ENCODE peak calls at places on chromosomes 4 and X, in four cellular contexts. B is right lobe of liver, V is body of pancreas, D is GM12878. K is an unnamed sample.

GRCh38 chr4:8278421-8279287 is 9.1 kb downstream of the HTRA3 start:
- ATAC-seq in B (no peak), V (peak; percentile 19), D (no peak), K (no peak)

GRCh38 chr4:169271692-169272007 is 894 bp upstream of the SH3RF1 start:
- ATAC-seq in B (peak; percentile 0), V (no peak), D (peak; percentile 5), K (no peak)

GRCh38 chr4:90190510-90190909 is 63.3 kb downstream of the CCSER1 start:
- ATAC-seq in B (no peak), V (no peak), D (no peak), K (no peak)

GRCh38 chrX:97628326-97628725 is 744.6 kb downstream of the RPA4 start:
- ATAC-seq in B (peak; percentile 21), V (no peak), D (no peak), K (no peak)

GRCh38 chr4:3330682-3331081 is 37.9 kb downstream of the RGS12 start:
- ATAC-seq in B (peak; percentile 55), V (no peak), D (no peak), K (no peak)

GRCh38 chr4:163612762-163613161 is 118.3 kb downstream of the TMA16 start:
- ATAC-seq in B (no peak), V (no peak), D (peak; percentile 13), K (no peak)

GRCh38 chrX:3807906-3808305 is 94.5 kb upstream of the PRKX start:
- ATAC-seq in B (no peak), V (no peak), D (no peak), K (no peak)

GRCh38 chrX:23493941-23494374 is 159.3 kb downstream of the PTCHD1 start:
- ATAC-seq in B (peak; percentile 57), V (peak; percentile 93), D (peak; percentile 80), K (no peak)

GRCh38 chrX:7074135-7074907 is 73.2 kb upstream of the STS start:
- ATAC-seq in B (peak; percentile 39), V (peak; percentile 58), D (peak; percentile 27), K (no peak)

GRCh38 chr4:115274545-115274944 is 161.1 kb upstream of the NDST4 start:
- ATAC-seq in B (no peak), V (no peak), D (peak; percentile 72), K (no peak)

GRCh38 chr4:152419809-152420208 is 116.1 kb downstream of the FBXW7 start:
- ATAC-seq in B (no peak), V (no peak), D (no peak), K (no peak)

GRCh38 chrX:150790021-150790420 is 96.8 kb downstream of the MTMR1 start:
- ATAC-seq in B (no peak), V (no peak), D (no peak), K (no peak)

GRCh38 chrX:155330992-155331391 is 3.4 kb downstream of the CLIC2 start:
- ATAC-seq in B (no peak), V (no peak), D (no peak), K (no peak)

GRCh38 chr4:6953751-6954380 is 44.2 kb downstream of the TBC1D14 start:
- ATAC-seq in B (peak; percentile 55), V (peak; percentile 59), D (no peak), K (peak; percentile 94)

GRCh38 chrX:68672581-68673318 is 25.3 kb downstream of the STARD8 start:
- ATAC-seq in B (peak; percentile 68), V (no peak), D (no peak), K (peak; percentile 71)

GRCh38 chrX:124226129-124226528 is 106.3 kb upstream of the TEX13D start:
- ATAC-seq in B (no peak), V (no peak), D (no peak), K (peak; percentile 58)

GRCh38 chr4:15470149-15470520 is 453 bp downstream of the CC2D2A start:
- ATAC-seq in B (no peak), V (peak; percentile 12), D (peak; percentile 23), K (no peak)

GRCh38 chr4:68576272-68577100 is at the start of gene UGT2B17:
- ATAC-seq in B (no peak), V (no peak), D (no peak), K (no peak)

GRCh38 chrX:7586126-7586525 is 256.8 kb upstream of the VCX start:
- ATAC-seq in B (peak; percentile 64), V (no peak), D (peak; percentile 67), K (no peak)

GRCh38 chrX:41723305-41723704 is 676 bp upstream of the GPR82 start:
- ATAC-seq in B (no peak), V (no peak), D (no peak), K (no peak)

GRCh38 chr4:110636231-110636676 is 13.4 kb upstream of the PITX2 start:
- ATAC-seq in B (no peak), V (no peak), D (no peak), K (no peak)
- H3K27me3 ChIP-seq in B (peaks cover 83% of the 10 kb centered on the region), V (no peaks in the 10 kb centered on the region), D (peaks cover 15% of the 10 kb centered on the region), K (peaks cover 100% of the 10 kb centered on the region)

DNA sequence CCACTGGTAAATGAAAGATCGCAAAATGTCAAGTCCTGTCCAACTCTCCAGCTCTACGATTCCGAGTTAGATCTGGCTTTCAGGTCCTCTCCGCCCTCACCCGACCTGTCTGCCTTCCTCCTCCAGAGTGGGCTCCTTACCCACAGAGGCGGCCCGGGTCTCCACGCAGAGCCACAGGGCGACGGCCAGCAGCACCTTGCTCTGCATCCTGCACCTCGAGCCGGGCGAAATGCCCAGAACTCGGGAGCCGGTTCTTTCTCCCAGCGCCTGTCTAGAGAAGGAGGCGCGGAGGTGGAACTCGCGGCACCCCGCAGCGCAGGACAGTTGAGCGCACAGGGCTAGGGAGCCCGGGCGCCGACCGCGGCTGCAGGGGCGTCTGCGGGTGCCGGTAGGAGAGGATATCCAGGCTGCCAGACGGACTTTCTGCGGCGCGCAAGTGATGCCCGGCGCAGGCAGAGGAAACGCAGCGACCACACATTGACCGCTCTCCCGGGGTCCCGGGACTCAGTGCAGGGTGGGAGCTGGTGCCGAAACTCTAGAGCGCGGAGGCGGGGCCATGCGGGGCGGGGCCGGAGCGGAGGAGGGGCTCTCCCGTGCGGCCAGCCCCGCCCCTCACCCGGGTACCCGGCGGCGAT is at the start of gene KDR:
- ATAC-seq in B (peak; percentile 94), V (peak; percentile 38), D (no peak), K (peak; percentile 83)
- TF ChIP-seq POLR2A in B (peak; percentile 50), V (no peak), D (no peak), K (peak; percentile 60)

DNA sequence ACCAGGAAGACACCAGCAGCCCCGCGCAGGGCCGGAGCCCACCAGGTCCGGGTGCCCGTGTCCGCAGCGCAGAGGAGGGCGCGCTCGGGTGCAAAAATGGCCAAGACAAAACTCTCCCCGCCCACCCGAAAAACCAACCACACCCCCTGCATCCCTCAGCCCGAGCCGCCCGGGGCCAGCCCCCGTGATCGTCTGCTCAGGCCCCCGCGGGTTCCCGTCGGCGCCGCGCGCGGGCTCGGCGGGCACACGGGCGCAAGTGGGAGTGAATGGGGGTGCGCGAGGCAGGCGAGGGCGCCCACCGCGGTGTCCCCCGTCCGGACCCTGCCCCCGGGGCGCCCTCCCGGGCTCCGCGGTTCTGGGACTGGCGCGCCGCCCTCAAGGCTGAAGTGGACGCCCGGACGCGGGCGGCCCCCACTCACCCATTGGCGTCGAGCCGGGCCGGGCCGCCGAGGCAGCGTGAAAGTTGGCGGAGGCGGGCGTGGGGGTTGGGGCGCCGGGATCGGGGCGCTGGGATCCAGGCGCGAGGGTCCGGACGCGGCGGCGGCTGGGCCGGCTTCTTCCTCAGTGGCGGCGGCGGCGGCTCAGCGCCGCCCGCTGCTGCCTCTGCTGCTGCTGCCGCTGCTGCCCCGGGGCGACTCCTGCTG is 390 bp downstream of the SH3KBP1 start:
- ATAC-seq in B (peak; percentile 45), V (peak; percentile 36), D (peak; percentile 21), K (peak; percentile 24)
- H3K4me1 ChIP-seq in B (no peaks in the 10 kb centered on the region), V (no peaks in the 10 kb centered on the region), D (peaks cover 9% of the 10 kb centered on the region), K (no peaks in the 10 kb centered on the region)

GRCh38 chr4:10458190-10458589 is 964 bp upstream of the ZNF518B start:
- ATAC-seq in B (no peak), V (no peak), D (no peak), K (no peak)

GRCh38 chr4:10455133-10455532 is 2.1 kb downstream of the ZNF518B start:
- ATAC-seq in B (no peak), V (no peak), D (no peak), K (no peak)

GRCh38 chr4:10459305-10459704 is 2.1 kb upstream of the ZNF518B start:
- ATAC-seq in B (no peak), V (no peak), D (no peak), K (no peak)

GRCh38 chr4:10456270-10457254 is 664 bp downstream of the ZNF518B start:
- ATAC-seq in B (peak; percentile 21), V (peak; percentile 39), D (peak; percentile 67), K (peak; percentile 54)

DNA sequence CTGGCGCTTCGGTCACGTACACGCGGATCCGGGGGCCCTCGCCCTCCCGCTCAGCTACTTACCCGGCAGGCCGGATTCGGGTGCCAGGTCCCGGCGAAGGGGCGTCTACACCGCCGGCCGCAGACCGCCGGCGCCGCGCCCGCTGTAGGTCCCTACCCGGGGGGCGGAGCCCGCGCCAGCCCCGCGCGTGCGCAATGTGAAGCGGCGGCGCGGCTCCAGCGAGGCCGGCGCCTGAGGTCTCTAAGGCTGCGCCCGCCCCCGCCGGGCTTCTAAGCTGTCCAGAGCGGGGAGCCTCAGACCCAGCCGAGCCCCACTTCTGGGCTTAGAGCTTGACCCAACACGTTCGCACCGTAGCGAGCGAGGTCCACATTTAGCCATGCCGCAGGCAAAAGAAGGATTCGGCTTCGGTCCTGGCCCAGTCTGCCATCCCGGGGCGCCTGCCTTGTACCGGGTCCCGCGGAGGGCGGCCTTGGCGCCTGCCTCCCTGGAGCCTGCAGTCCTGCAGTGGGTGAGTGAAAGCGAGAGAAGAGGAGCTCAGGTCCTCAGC is at the start of gene ZNF518B:
- ATAC-seq in B (peak; percentile 74), V (peak; percentile 75), D (peak; percentile 76), K (peak; percentile 84)
- H3K27me3 ChIP-seq in B (peaks cover 13% of the 10 kb centered on the region), V (peaks cover 3% of the 10 kb centered on the region), D (no peaks in the 10 kb centered on the region), K (peaks cover 30% of the 10 kb centered on the region)

GRCh38 chr4:153465922-153466636 is at the start of gene TMEM131L:
- ATAC-seq in B (peak; percentile 76), V (peak; percentile 82), D (peak; percentile 62), K (peak; percentile 90)
- TF ChIP-seq POLR2A in B (peak; percentile 78), V (peak; percentile 76), D (peak; percentile 93), K (peak; percentile 56)

GRCh38 chrX:120462370-120462769 is 6.7 kb downstream of the LAMP2 start:
- ATAC-seq in B (no peak), V (no peak), D (no peak), K (no peak)

GRCh38 chrX:120463241-120463640 is 5.9 kb downstream of the LAMP2 start:
- ATAC-seq in B (no peak), V (no peak), D (no peak), K (no peak)

GRCh38 chrX:120457766-120458180 is 11.3 kb downstream of the LAMP2 start:
- ATAC-seq in B (no peak), V (no peak), D (peak; percentile 86), K (no peak)

GRCh38 chrX:120456973-120457372 is 12.1 kb downstream of the LAMP2 start:
- ATAC-seq in B (no peak), V (no peak), D (peak; percentile 34), K (no peak)

GRCh38 chrX:120459313-120459712 is 9.8 kb downstream of the LAMP2 start:
- ATAC-seq in B (no peak), V (no peak), D (no peak), K (no peak)
- H3K4me1 ChIP-seq in B (no peaks in the 10 kb centered on the region), V (no peaks in the 10 kb centered on the region), D (peaks cover 10% of the 10 kb centered on the region), K (peaks cover 42% of the 10 kb centered on the region)

GRCh38 chr4:69708211-69708610 is 52.2 kb downstream of the SULT1B1 start:
- ATAC-seq in B (no peak), V (no peak), D (no peak), K (no peak)
- H3K27me3 ChIP-seq in B (no peaks in the 10 kb centered on the region), V (no peaks in the 10 kb centered on the region), D (no peaks in the 10 kb centered on the region), K (no peaks in the 10 kb centered on the region)

GRCh38 chr4:111989817-111990216 is 155.4 kb upstream of the FAM241A start:
- ATAC-seq in B (no peak), V (no peak), D (no peak), K (no peak)
- TF ChIP-seq POLR2A in B (no peak), V (no peak), D (no peak), K (no peak)